ENCODE peak calls at places on chromosomes 6 and 20, in eight cellular contexts. A is transverse colon; I is fibroblast of the conjunctiva; G is hypothalamus; Q is activated CD4-positive, alpha-beta T cell treated with anti-CD3 and anti-CD28 coated beads, Interleukin-2, amount 50 U/mL, for 4 hours; E is mucosa of gallbladder; L is astrocyte of the spinal cord; Z is EH. P is an unnamed sample.

GRCh38 chr6:118881440-118882313 is 12.3 kb upstream of the ASF1A start:
- DNase-seq in Z (no peak), E (no peak), I (no peak), L (no peak), A (no peak), G (no peak), Q (no peak), P (no peak)

GRCh38 chr6:31293343-31293742 is 21.5 kb upstream of the HLA-C start:
- DNase-seq in Q (no peak), L (peak; percentile 31), Z (peak; percentile 64), A (no peak), E (no peak), G (no peak), I (no peak), P (no peak)

GRCh38 chr20:37559312-37560027 is 31.8 kb upstream of the BLCAP start:
- DNase-seq in Q (no peak), Z (no peak), I (no peak), L (no peak), G (no peak), A (no peak), E (no peak), P (no peak)

GRCh38 chr6:125577263-125577662 is 172.2 kb upstream of the HEY2 start:
- DNase-seq in A (no peak), I (no peak), Q (no peak), Z (no peak), G (no peak), L (no peak), E (no peak), P (no peak)

GRCh38 chr20:61252601-61253263 is 671 bp downstream of the CDH4 start:
- DNase-seq in E (no peak), A (no peak), G (no peak), Z (peak; percentile 26), L (peak; percentile 20), Q (no peak), I (no peak), P (no peak)

GRCh38 chr6:110055387-110055735 is 77.2 kb downstream of the GPR6 start:
- DNase-seq in A (no peak), E (no peak), L (no peak), Q (no peak), Z (no peak), G (no peak), I (no peak), P (no peak)

GRCh38 chr20:14790771-14791517 is 453.5 kb upstream of the FLRT3 start:
- DNase-seq in L (peak; percentile 16), Z (peak; percentile 57), I (peak; percentile 20), Q (no peak), G (no peak), A (no peak), E (no peak), P (no peak)

GRCh38 chr6:17901493-17901892 is 85.9 kb downstream of the KIF13A start:
- DNase-seq in I (no peak), A (no peak), G (no peak), L (no peak), Z (no peak), E (no peak), Q (no peak), P (no peak)

GRCh38 chr6:64672131-64672530 is 1034.9 kb downstream of the EYS start:
- DNase-seq in L (no peak), G (no peak), I (no peak), E (no peak), A (no peak), Q (no peak), Z (no peak), P (no peak)

GRCh38 chr20:51345601-51346101 is 196.9 kb downstream of the NFATC2 start:
- DNase-seq in A (no peak), G (no peak), E (no peak), Q (no peak), I (peak; percentile 55), L (peak; percentile 80), Z (peak; percentile 89), P (no peak)

GRCh38 chr6:163716690-163717089 is 302.2 kb downstream of the QKI start:
- DNase-seq in Z (no peak), Q (no peak), A (peak; percentile 18), L (no peak), G (no peak), I (no peak), E (no peak), P (no peak)

P was measured in pancreas.